ENCODE peak calls at places on chromosomes 16 and 17, in four cellular contexts. Z is H1, P is mesenchymal stem cell, I is trophoblast cell. Q is an unnamed sample.

GRCh38 chr17:29341726-29342125 is 47.8 kb upstream of the NUFIP2 start:
- DNase-seq in P (peak), I (peak), Z (no peak), Q (no peak)

GRCh38 chr17:44102845-44103622 is 20.4 kb downstream of the HDAC5 start:
- DNase-seq in Z (no peak), P (no peak), I (peak), Q (no peak)

GRCh38 chr16:7216719-7217118 is 115.9 kb upstream of the RBFOX1 start:
- DNase-seq in I (no peak), P (no peak), Z (no peak), Q (no peak)

GRCh38 chr16:68972008-68972407 is 128.7 kb downstream of the TANGO6 start:
- DNase-seq in Z (peak), I (no peak), P (no peak), Q (no peak)

GRCh38 chr17:43953746-43954145 is at the start of gene PYY:
- DNase-seq in P (no peak), I (no peak), Z (no peak), Q (no peak)

GRCh38 chr17:14745541-14745940 is 444.7 kb downstream of the HS3ST3B1 start:
- DNase-seq in I (no peak), Z (no peak), P (no peak), Q (no peak)

GRCh38 chr16:2967211-2967631 is 1.9 kb upstream of the PAQR4 start:
- DNase-seq in P (no peak), Z (no peak), I (no peak), Q (no peak)

GRCh38 chr16:87956771-87957279 is 5.6 kb downstream of the BANP start:
- DNase-seq in I (no peak), P (peak), Z (no peak), Q (no peak)

GRCh38 chr17:40509626-40510327 is 8.4 kb upstream of the TNS4 start:
- DNase-seq in P (no peak), Z (no peak), I (no peak), Q (no peak)
- H3K4me3 ChIP-seq in P (no peak), Z (no peak), I (no peak), Q (no peak)

GRCh38 chr16:11326084-11326736 is 19.0 kb upstream of the RMI2 start:
- DNase-seq in P (no peak), I (no peak), Z (no peak), Q (no peak)

GRCh38 chr16:11328172-11329079 is 16.8 kb upstream of the RMI2 start:
- DNase-seq in P (peak), I (peak), Z (peak), Q (peak)

GRCh38 chr16:11326737-11327276 is 18.5 kb upstream of the RMI2 start:
- DNase-seq in Z (no peak), I (no peak), P (no peak), Q (no peak)

GRCh38 chr16:11329080-11329491 is 16.2 kb upstream of the RMI2 start:
- DNase-seq in I (no peak), P (peak), Z (no peak), Q (no peak)

DNA sequence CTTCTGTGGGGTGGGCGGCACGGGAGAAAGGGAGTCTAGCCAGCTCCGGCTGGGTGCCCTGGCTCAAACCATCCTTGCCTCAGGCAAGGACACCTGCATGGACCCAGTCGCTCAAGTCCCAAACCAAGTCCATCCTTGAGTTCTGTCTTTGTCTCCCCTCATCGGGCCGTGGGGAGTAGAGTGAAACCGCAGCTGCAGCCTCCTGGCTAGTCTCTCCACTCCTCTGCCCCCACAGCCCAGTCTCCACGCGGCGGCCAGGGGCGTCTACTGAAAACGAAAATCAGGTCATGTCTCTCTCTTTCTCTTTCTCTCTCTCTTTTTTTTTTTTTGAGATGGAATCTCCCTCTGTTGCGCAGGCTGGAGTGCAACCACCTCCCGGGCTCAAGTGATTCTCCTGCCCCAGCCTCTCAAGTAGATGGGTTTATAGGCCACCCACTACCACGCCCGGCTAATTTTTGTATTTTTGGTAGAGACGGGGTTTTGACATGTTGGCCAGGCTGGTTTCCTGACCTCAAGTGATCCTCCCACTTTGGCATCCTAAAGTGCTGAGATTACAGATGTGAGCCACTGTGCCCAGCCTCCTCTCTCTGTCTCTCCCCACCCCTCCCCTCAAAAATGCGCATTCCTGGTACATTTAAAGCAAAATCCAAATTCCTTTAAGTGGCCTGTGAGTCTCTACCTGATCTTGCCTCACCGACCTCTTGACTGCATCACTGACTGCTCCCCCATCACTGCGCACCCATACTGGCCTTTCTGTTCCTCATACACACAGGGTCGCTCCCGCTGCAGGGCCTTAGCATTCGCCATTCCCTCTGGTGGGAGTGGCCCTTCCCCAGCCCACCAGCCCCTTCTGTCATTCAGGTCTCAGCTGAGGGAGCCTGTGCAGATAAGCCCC is 17.7 kb upstream of the RMI2 start:
- DNase-seq in Z (no peak), I (no peak), P (no peak), Q (no peak)
- H2BK12ac ChIP-seq in Z (peak), I (peak), P (peak), Q (peak)

DNA sequence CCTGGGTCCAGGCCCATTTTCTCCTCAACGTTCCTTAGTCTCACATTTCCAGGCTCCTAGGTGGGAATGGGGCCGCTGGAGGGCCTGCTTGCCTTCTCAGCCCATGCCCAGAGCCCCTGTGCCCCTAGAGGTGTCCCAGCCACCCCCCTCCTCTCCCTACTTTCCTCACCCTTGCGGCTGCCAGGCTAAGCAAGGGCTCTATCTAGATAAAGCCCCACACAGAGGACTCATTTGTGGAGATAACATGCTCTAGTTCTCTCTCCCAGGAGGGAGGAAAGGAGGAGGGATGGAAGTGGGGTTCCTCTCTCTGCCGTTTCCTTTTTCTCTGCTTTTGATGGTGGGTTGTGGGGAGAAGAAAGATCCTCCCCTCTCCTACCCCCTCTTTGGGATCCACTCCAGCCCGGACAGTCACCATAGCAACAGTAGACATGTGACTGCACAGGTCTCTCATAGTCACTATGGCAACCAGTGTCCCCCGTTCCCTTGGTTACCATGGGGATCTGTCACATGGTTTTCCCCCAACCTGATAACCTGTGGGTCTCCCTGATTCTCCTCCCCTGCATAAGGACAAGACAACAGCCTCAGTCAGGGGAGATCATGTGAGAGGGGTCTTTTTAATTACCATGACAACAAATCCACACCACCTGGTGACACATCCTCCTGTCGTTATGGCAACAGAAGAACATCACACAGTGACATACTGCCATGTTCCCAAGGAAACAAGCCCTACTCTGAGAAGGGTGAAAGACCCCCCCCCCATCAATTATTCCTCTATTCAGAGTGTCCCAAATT is 5.2 kb downstream of the CACNA1G start:
- DNase-seq in I (no peak), Z (no peak), P (peak), Q (peak)
- H3K4me3 ChIP-seq in I (no peak), Z (no peak), P (no peak), Q (no peak)

DNA sequence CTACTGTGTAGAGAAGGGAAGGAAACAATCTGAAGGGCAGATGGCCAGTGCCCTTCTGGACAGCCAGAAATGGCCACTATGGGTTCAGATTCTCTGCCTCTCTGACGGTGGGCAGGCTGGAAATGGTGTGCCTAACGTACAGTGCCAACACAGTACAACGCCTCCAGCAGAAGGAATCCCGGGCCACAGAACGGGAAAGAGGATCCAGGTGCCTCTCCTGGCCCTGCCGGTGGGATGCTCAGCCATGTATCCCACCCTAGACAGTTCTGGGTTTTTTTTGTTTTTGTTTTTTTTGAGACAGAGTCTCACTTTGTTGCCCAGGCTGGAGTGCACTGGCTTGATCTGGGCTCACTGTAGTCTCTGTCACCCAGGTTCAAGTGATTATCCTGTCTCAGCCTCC is 71.5 kb downstream of the SLC5A11 start:
- DNase-seq in Z (no peak), P (no peak), I (no peak), Q (no peak)
- H2BK12ac ChIP-seq in Z (no peak), P (no peak), I (no peak), Q (no peak)

GRCh38 chr16:1959269-1960039 is at the start of gene NDUFB10:
- DNase-seq in Z (peak), P (peak), I (peak), Q (peak)

GRCh38 chr16:1953734-1954133 is 755 bp downstream of the RPL3L start:
- DNase-seq in P (no peak), I (no peak), Z (no peak), Q (no peak)

GRCh38 chr16:1961651-1962067 is 2.3 kb downstream of the NDUFB10 start:
- DNase-seq in Z (no peak), P (no peak), I (no peak), Q (no peak)

GRCh38 chr16:1960665-1961630 is 1.6 kb downstream of the NDUFB10 start:
- DNase-seq in Z (no peak), P (peak), I (peak), Q (no peak)

GRCh38 chr16:1958715-1959268 is 546 bp upstream of the NDUFB10 start:
- DNase-seq in Z (no peak), P (no peak), I (no peak), Q (no peak)
- H3K4me3 ChIP-seq in Z (peak), P (peak), I (no peak), Q (peak)

DNA sequence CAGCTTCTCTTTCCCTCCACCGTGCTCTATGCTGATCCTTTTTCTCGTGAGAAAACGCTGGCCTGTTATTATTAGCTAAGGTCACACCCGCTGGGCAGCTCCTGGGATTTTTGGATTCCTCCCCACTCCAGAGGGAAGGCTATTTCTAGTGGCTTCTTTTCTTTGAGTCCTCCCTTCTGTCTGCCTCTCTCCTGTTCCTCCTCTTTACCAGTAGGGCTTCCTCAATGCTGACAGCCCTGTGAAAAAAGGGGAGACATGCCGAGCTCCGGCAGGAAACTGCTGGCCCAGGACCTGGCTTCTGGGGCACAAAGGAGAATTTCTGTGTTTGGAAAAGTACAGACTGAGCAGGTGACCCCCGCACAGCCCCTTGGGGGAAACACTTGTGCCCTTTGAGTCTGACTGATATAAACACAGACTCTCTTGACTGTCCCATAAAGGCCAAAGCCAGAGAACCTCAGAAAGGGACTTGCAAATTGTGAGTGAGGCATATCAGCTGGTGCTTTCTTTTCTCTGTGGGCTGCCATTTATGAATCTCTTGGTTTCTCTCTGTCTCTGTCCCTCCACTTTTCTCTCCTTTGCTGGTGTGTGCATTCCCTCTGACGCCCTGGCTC is 14.0 kb upstream of the RNF135 start:
- DNase-seq in I (no peak), Z (no peak), P (peak), Q (no peak)
- H2BK12ac ChIP-seq in I (peak), Z (no peak), P (no peak), Q (no peak)

GRCh38 chr16:84832488-84833141 is 12.8 kb downstream of the CRISPLD2 start:
- DNase-seq in Z (no peak), I (no peak), P (peak), Q (no peak)
- H3K4me3 ChIP-seq in Z (no peak), I (no peak), P (peak), Q (no peak)

GRCh38 chr17:80827646-80828643 is 163.7 kb upstream of the CHMP6 start:
- DNase-seq in I (no peak), P (peak), Z (peak), Q (no peak)
- H2BK12ac ChIP-seq in I (no peak), P (peak), Z (peak), Q (no peak)